ENCODE peak calls at places on chromosomes 12 and 14, in eight cellular contexts. T, G, V, J, L, M, K and E are unnamed samples.

GRCh38 chr14:50775357-50775756 is 55.6 kb downstream of the NIN start:
- DNase-seq in L (no peak), J (peak), T (no peak), K (no peak), V (peak), M (no peak), G (no peak), E (no peak)

GRCh38 chr14:22384167-22384549 is 204.9 kb downstream of the DAD1 start:
- DNase-seq in L (no peak), M (no peak), K (no peak), J (no peak), G (no peak), V (no peak), T (no peak), E (no peak)

GRCh38 chr12:93894391-93895095 is 217.4 kb downstream of the CRADD start:
- DNase-seq in K (no peak), L (no peak), J (no peak), M (peak), G (peak), T (no peak), V (no peak), E (peak)

GRCh38 chr12:130538343-130539095 is 177.6 kb downstream of the RIMBP2 start:
- DNase-seq in J (no peak), K (no peak), T (no peak), G (no peak), M (no peak), V (no peak), L (no peak), E (no peak)

GRCh38 chr12:1917172-1918070 is 1.0 kb downstream of the CACNA2D4 start:
- DNase-seq in K (no peak), T (no peak), M (peak), L (no peak), J (no peak), V (no peak), G (no peak), E (no peak)

GRCh38 chr12:79573820-79574219 is 116.9 kb downstream of the PAWR start:
- DNase-seq in K (no peak), M (no peak), T (no peak), J (no peak), L (no peak), G (no peak), V (no peak), E (no peak)

GRCh38 chr12:12398026-12398859 is 41.4 kb downstream of the BORCS5 start:
- DNase-seq in K (no peak), G (peak), M (no peak), L (no peak), V (peak), T (no peak), J (peak), E (no peak)

GRCh38 chr14:104444159-104445030 is 135.2 kb upstream of the C14orf180 start:
- DNase-seq in G (no peak), T (no peak), K (no peak), J (no peak), M (no peak), L (no peak), V (no peak), E (no peak)

GRCh38 chr12:29769162-29769820 is 14.5 kb downstream of the TMTC1 start:
- DNase-seq in G (no peak), T (no peak), M (no peak), L (no peak), V (peak), J (no peak), K (no peak), E (peak)

GRCh38 chr14:76956253-76957090 is 72.0 kb downstream of the IRF2BPL start:
- DNase-seq in V (peak), M (peak), K (peak), L (peak), G (peak), T (peak), J (peak), E (peak)

GRCh38 chr12:92466391-92467305 is 236.1 kb upstream of the PLEKHG7 start:
- DNase-seq in J (no peak), L (no peak), G (peak), V (no peak), M (no peak), T (no peak), K (no peak), E (no peak)

GRCh38 chr12:47757840-47758583 is 668 bp downstream of the RAPGEF3 start:
- DNase-seq in G (no peak), M (no peak), K (no peak), T (no peak), V (no peak), J (no peak), L (no peak), E (no peak)

GRCh38 chr12:22333751-22334695 is 484 bp downstream of the ST8SIA1 start:
- DNase-seq in T (no peak), V (no peak), K (no peak), J (no peak), L (no peak), M (no peak), G (peak), E (no peak)

GRCh38 chr12:9975614-9976013 is 4.4 kb downstream of the CLEC12A start:
- DNase-seq in L (no peak), J (no peak), M (no peak), K (no peak), V (no peak), T (no peak), G (no peak), E (no peak)